ENCODE peak calls at places on chromosomes 6 and 20, in five cellular contexts. E is stimulated activated CD4-positive, alpha-beta T cell treated with anti-CD3 and anti-CD28 coated beads, Interleukin-2, amount 100 ng/mL, for 48 hours; M is amniotic epithelial cell; Z is A172; V is activated effector memory CD4-positive, alpha-beta T cell treated with Interleukin-2 at 50 U/mL for 16 hours. C is an unnamed sample.
A peak's percentile ranks its signal among the peaks of the same experiment; 100 is the strongest.

GRCh38 chr20:58125726-58126125 is 102.7 kb downstream of the ANKRD60 start:
- DNase-seq in E (no peak), M (no peak), Z (no peak), V (no peak), C (no peak)

GRCh38 chr6:163716690-163717089 is 302.2 kb downstream of the QKI start:
- DNase-seq in E (no peak), M (no peak), Z (no peak), V (no peak), C (no peak)

GRCh38 chr6:37940074-37940847 is 120.7 kb downstream of the ZFAND3 start:
- DNase-seq in E (no peak), M (peak; percentile 64), Z (no peak), V (no peak), C (peak; percentile 37)

GRCh38 chr6:54366647-54367327 is 58.5 kb downstream of the TINAG start:
- DNase-seq in E (no peak), M (peak; percentile 48), Z (peak; percentile 41), V (no peak), C (no peak)

GRCh38 chr6:158220786-158221442 is 52.8 kb downstream of the GTF2H5 start:
- DNase-seq in E (peak; percentile 72), M (peak; percentile 46), Z (peak; percentile 64), V (peak; percentile 57), C (peak; percentile 81)

GRCh38 chr6:134918418-134918961 is 31.4 kb downstream of the ALDH8A1 start:
- DNase-seq in E (no peak), M (no peak), Z (no peak), V (no peak), C (no peak)

GRCh38 chr6:127966616-127967015 is 65.8 kb upstream of the THEMIS start:
- DNase-seq in E (no peak), M (peak; percentile 83), Z (no peak), V (no peak), C (no peak)

GRCh38 chr6:29989211-29989610 is 46.9 kb downstream of the HLA-A start:
- DNase-seq in E (no peak), M (peak; percentile 48), Z (peak; percentile 33), V (no peak), C (no peak)

GRCh38 chr6:119979862-119980261 is 630.3 kb upstream of the MAN1A1 start:
- DNase-seq in E (no peak), M (peak; percentile 31), Z (no peak), V (no peak), C (no peak)

GRCh38 chr6:33080127-33081089 is 4.6 kb downstream of the HLA-DPB1 start:
- DNase-seq in E (no peak), M (peak; percentile 66), Z (no peak), V (no peak), C (peak; percentile 83)

GRCh38 chr6:142945446-142946180 is 637 bp upstream of the HIVEP2 start:
- DNase-seq in E (peak; percentile 30), M (no peak), Z (no peak), V (peak; percentile 38), C (peak; percentile 86)

GRCh38 chr6:137560184-137560563 is 66.0 kb upstream of the OLIG3 start:
- DNase-seq in E (no peak), M (no peak), Z (no peak), V (no peak), C (no peak)

GRCh38 chr20:9903048-9903651 is 64.3 kb upstream of the PAK5 start:
- DNase-seq in E (no peak), M (no peak), Z (no peak), V (no peak), C (no peak)

GRCh38 chr6:158835616-158836221 is 16.6 kb upstream of the EZR start:
- DNase-seq in E (no peak), M (peak; percentile 73), Z (no peak), V (no peak), C (peak; percentile 92)

GRCh38 chr20:9241721-9242427 is 173.0 kb downstream of the PLCB4 start:
- DNase-seq in E (no peak), M (peak; percentile 4), Z (peak; percentile 77), V (no peak), C (peak; percentile 21)

GRCh38 chr6:142187209-142187608 is 40.1 kb downstream of the VTA1 start:
- DNase-seq in E (no peak), M (peak; percentile 80), Z (peak; percentile 57), V (no peak), C (peak; percentile 74)

GRCh38 chr20:25254986-25255680 is 7.2 kb downstream of the PYGB start:
- DNase-seq in E (no peak), M (peak; percentile 40), Z (peak; percentile 32), V (no peak), C (peak; percentile 69)

GRCh38 chr20:41738584-41739193 is 120.5 kb upstream of the CHD6 start:
- DNase-seq in E (peak; percentile 36), M (peak; percentile 17), Z (peak; percentile 51), V (no peak), C (no peak)

GRCh38 chr6:157629220-157629619 is 193.8 kb upstream of the SNX9 start:
- DNase-seq in E (no peak), M (peak; percentile 74), Z (no peak), V (no peak), C (no peak)

GRCh38 chr20:25525857-25526256 is 59.5 kb downstream of the NINL start:
- DNase-seq in E (no peak), M (peak; percentile 99), Z (peak; percentile 92), V (no peak), C (no peak)

GRCh38 chr20:50580016-50580747 is 70.0 kb downstream of the PTPN1 start:
- DNase-seq in E (peak; percentile 44), M (no peak), Z (peak; percentile 59), V (peak; percentile 21), C (peak; percentile 69)

GRCh38 chr6:95572098-95572497 is 5.2 kb upstream of the MANEA start:
- DNase-seq in E (no peak), M (peak; percentile 10), Z (no peak), V (no peak), C (no peak)

GRCh38 chr6:29762781-29763214 is 39.6 kb downstream of the HLA-F start:
- DNase-seq in E (no peak), M (no peak), Z (no peak), V (no peak), C (no peak)

GRCh38 chr20:44198872-44199271 is 11.7 kb downstream of the OSER1 start:
- DNase-seq in E (no peak), M (no peak), Z (no peak), V (no peak), C (no peak)

GRCh38 chr6:166097914-166098522 is 69.6 kb downstream of the TBXT start:
- DNase-seq in E (peak; percentile 56), M (peak; percentile 77), Z (peak; percentile 2), V (peak; percentile 19), C (peak; percentile 75)

C was measured in right cardiac atrium.